ENCODE peak calls at places on chromosomes 13 and 19, in ten cellular contexts. E is GM06990, A is fibroblast of lung, L is lung, D is mammary epithelial cell, J is AG09309, T is astrocyte of the spinal cord, Y is tibial artery, U is AG04450, R is astrocyte of the cerebellum. Q is an unnamed sample.

GRCh38 chr13:59823495-59823894 is 340.2 kb downstream of the DIAPH3 start:
- DNase-seq in L (no peak), U (no peak), T (peak; percentile 35), E (no peak), A (peak; percentile 38), J (peak; percentile 17), D (peak; percentile 43), Y (no peak), R (peak; percentile 1), Q (peak; percentile 19)

GRCh38 chr13:51826606-51827005 is 18.4 kb downstream of the TMEM272 start:
- DNase-seq in E (no peak), R (no peak), T (no peak), U (no peak), L (no peak), D (peak; percentile 48), Y (no peak), J (no peak), A (no peak), Q (no peak)

GRCh38 chr19:1651548-1652394 is 644 bp downstream of the TCF3 start:
- DNase-seq in J (no peak), E (no peak), A (peak; percentile 23), Y (peak; percentile 28), U (no peak), D (peak; percentile 36), T (peak; percentile 39), L (no peak), R (no peak), Q (no peak)

GRCh38 chr13:45412274-45413049 is 5.7 kb downstream of the SLC25A30 start:
- DNase-seq in Y (no peak), E (no peak), A (peak; percentile 62), U (no peak), R (no peak), T (no peak), J (no peak), L (peak; percentile 22), D (no peak), Q (no peak)

GRCh38 chr19:11227201-11227886 is 12.1 kb upstream of the ANGPTL8 start:
- DNase-seq in E (no peak), T (no peak), L (no peak), A (no peak), R (no peak), D (no peak), J (no peak), Y (no peak), U (no peak), Q (no peak)

GRCh38 chr13:108769213-108770070 is 140.0 kb downstream of the MYO16 start:
- DNase-seq in A (no peak), R (no peak), Y (no peak), J (no peak), U (no peak), L (no peak), E (no peak), D (peak; percentile 56), T (no peak), Q (no peak)

GRCh38 chr19:29687244-29687896 is 22.1 kb downstream of the PLEKHF1 start:
- DNase-seq in E (no peak), R (peak; percentile 97), J (peak; percentile 97), Y (peak; percentile 82), A (peak; percentile 99), D (peak; percentile 78), U (peak; percentile 90), T (peak; percentile 95), L (no peak), Q (peak; percentile 42)

GRCh38 chr13:71865858-71866172 is 1.2 kb downstream of the DACH1 start:
- DNase-seq in A (peak; percentile 23), U (no peak), R (no peak), L (no peak), J (no peak), E (no peak), D (no peak), Y (no peak), T (peak; percentile 12), Q (no peak)

GRCh38 chr13:108120332-108120731 is 95.0 kb downstream of the LIG4 start:
- DNase-seq in T (peak; percentile 48), J (no peak), Y (no peak), R (peak; percentile 28), D (no peak), A (no peak), U (no peak), L (no peak), E (no peak), Q (no peak)

GRCh38 chr13:109998808-109999528 is 212.6 kb upstream of the IRS2 start:
- DNase-seq in T (peak; percentile 73), L (no peak), A (peak; percentile 63), R (peak; percentile 74), U (peak; percentile 72), D (peak; percentile 97), E (no peak), Y (no peak), J (peak; percentile 73), Q (peak; percentile 79)
- TF ChIP-seq CTCF in T (peak; percentile 5), L (no peak), A (no peak), R (no peak), U (no peak), D (peak; percentile 35), E (no peak), Y (no peak), J (no peak), Q (peak; percentile 15)

GRCh38 chr19:41221514-41222205 is 2.6 kb downstream of the AXL start:
- DNase-seq in D (no peak), R (no peak), T (no peak), A (no peak), L (no peak), Y (no peak), J (no peak), U (no peak), E (no peak), Q (no peak)

GRCh38 chr19:41217741-41218140 is 1.3 kb upstream of the AXL start:
- DNase-seq in Y (no peak), J (no peak), R (no peak), U (no peak), A (no peak), T (no peak), L (no peak), D (no peak), E (no peak), Q (no peak)

GRCh38 chr19:41218615-41219507 is at the start of gene AXL:
- DNase-seq in D (peak; percentile 95), T (peak; percentile 76), E (no peak), Y (peak; percentile 93), J (peak; percentile 56), L (peak; percentile 67), R (peak; percentile 13), U (no peak), A (peak; percentile 89), Q (peak; percentile 44)

GRCh38 chr19:41219924-41220567 is 1.0 kb downstream of the AXL start:
- DNase-seq in A (peak; percentile 70), L (no peak), T (peak; percentile 53), R (no peak), D (peak; percentile 14), J (no peak), Y (peak; percentile 67), E (no peak), U (no peak), Q (no peak)

GRCh38 chr19:41218249-41218614 is 791 bp upstream of the AXL start:
- DNase-seq in D (no peak), R (no peak), J (no peak), A (no peak), U (no peak), E (no peak), T (no peak), Y (no peak), L (no peak), Q (no peak)
- H3K4me3 ChIP-seq in D (peak overlapping the region; percentile 72), R (peak overlapping the region; percentile 87), J (no peak overlapping the region), A (no peak overlapping the region), U (peak overlapping the region; percentile 94), E (no peak overlapping the region), T (peak overlapping the region; percentile 86), Y (peak overlapping the region; percentile 88), L (no peak overlapping the region), Q (peak overlapping the region; percentile 88)

GRCh38 chr13:41944635-41945401 is 16.1 kb downstream of the VWA8 start:
- DNase-seq in A (no peak), U (no peak), J (no peak), D (no peak), L (no peak), T (peak; percentile 29), E (no peak), Y (no peak), R (no peak), Q (no peak)

GRCh38 chr13:41941174-41941573 is 19.7 kb downstream of the VWA8 start:
- DNase-seq in U (no peak), Y (no peak), D (no peak), L (no peak), J (no peak), R (no peak), A (no peak), E (no peak), T (no peak), Q (no peak)

GRCh38 chr13:41942462-41943094 is 18.3 kb downstream of the VWA8 start:
- DNase-seq in Y (no peak), E (no peak), T (peak; percentile 48), J (no peak), L (no peak), R (peak; percentile 29), D (peak; percentile 34), U (peak; percentile 33), A (peak; percentile 68), Q (no peak)

GRCh38 chr13:41945926-41946325 is 15.0 kb downstream of the VWA8 start:
- DNase-seq in T (no peak), D (no peak), R (no peak), Y (no peak), E (no peak), J (no peak), A (no peak), U (no peak), L (no peak), Q (no peak)

DNA sequence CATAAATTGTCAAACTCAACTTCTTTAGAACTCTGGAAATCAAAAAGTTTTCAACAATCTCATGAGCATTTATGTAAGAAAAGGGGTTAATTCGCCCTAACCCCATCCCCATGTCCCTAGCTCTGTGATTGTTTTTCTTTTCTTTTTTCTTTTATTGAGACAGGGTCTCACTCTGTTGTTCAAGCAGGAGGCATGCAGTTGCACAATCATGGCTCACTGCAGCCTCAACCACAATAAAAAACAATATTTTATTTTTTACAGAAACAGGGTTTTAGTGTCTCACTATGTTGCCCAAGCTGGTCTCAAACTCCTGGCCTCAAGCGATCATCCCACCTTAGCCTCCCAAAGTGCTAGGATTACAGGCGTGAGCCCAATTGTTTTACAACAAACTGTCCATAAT is 16.7 kb downstream of the VWA8 start:
- DNase-seq in Y (no peak), T (no peak), U (no peak), E (no peak), A (no peak), L (no peak), D (no peak), J (no peak), R (no peak), Q (no peak)
- TF ChIP-seq CTCF in Y (no peak), T (no peak), U (no peak), E (no peak), A (no peak), L (no peak), D (no peak), J (no peak), R (no peak), Q (no peak)

DNA sequence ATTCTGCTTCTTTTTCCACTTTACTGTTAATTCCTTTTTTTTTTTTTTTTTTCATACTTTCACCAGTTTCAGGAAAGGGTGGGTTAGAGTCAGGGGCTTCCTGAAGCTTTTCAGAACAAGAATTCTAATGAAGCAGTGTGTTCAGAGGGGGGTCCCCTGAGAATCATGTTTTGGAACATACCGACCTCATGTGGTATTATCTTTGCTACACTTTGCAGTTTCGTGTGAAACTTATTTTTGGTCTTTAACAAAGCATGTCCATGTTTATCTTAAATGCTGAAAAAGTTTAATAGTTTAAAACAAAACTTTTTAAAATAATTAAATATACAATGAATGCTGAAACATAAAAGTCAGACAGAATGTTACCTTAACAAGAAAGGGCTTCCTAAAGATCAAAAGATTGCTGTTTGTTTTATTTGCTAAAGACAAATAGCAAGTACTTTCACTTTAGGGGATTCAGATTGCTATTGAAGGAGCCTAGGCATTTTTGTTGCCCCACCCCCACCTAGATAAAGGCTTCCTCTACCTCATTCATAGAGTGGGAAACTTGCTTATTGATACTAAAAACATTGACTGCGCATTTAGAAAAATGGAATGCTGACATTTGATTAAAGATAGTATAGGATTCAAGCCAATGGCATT is 21.1 kb upstream of the POMP start:
- DNase-seq in A (no peak), U (no peak), D (no peak), J (no peak), R (no peak), T (peak; percentile 35), Y (no peak), L (no peak), E (peak; percentile 39), Q (no peak)
- H3K4me3 ChIP-seq in A (no peak overlapping the region), U (no peak overlapping the region), D (no peak overlapping the region), J (no peak overlapping the region), R (no peak overlapping the region), T (no peak overlapping the region), Y (no peak overlapping the region), L (no peak overlapping the region), E (no peak overlapping the region), Q (no peak overlapping the region)

Q was measured in retinal pigment epithelial cell.